ENCODE peak calls at places on chromosomes 4 and X, in ten cellular contexts. One of them, this sample, is unnamed.

GRCh38 chr4:6134612-6135220 is 65.6 kb downstream of the JAKMIP1 start:
- DNase-seq in activated T-cell treated with anti-CD3 and anti-CD28 coated beads, Interleukin-2, amount 50 U/mL, for 72 hours: peak
- DNase-seq in activated CD8-positive, alpha-beta memory T cell treated with anti-CD3 and anti-CD28 coated beads for 4 hours: peak
- DNase-seq in lower lobe of right lung: no peak
- DNase-seq in activated CD4-positive, alpha-beta T cell treated with anti-CD3 and anti-CD28 coated beads, Interleukin-2, amount 50 U/mL, for 24 hours: peak
- DNase-seq in EL: peak
- DNase-seq in NCI-H1105: no peak
- DNase-seq in activated naive CD8-positive, alpha-beta T cell treated with anti-CD3 and anti-CD28 coated beads for 36 hours: no peak
- DNase-seq in activated T-helper 1 cell treated with anti-CD3 and anti-CD28 coated beads, Interleukin-2, amount 50 U/mL, for 16 hours: no peak
- DNase-seq in stimulated activated CD4-positive, alpha-beta T cell treated with anti-CD3 and anti-CD28 coated beads, TNF-alpha, amount 100 ng/mL, for 48 hours: no peak
- DNase-seq in this sample: no peak

GRCh38 chr4:16140520-16141249 is 56.9 kb upstream of the PROM1 start:
- DNase-seq in activated CD4-positive, alpha-beta T cell treated with anti-CD3 and anti-CD28 coated beads, Interleukin-2, amount 50 U/mL, for 24 hours: no peak
- DNase-seq in activated T-helper 1 cell treated with anti-CD3 and anti-CD28 coated beads, Interleukin-2, amount 50 U/mL, for 16 hours: no peak
- DNase-seq in activated naive CD8-positive, alpha-beta T cell treated with anti-CD3 and anti-CD28 coated beads for 36 hours: no peak
- DNase-seq in stimulated activated CD4-positive, alpha-beta T cell treated with anti-CD3 and anti-CD28 coated beads, TNF-alpha, amount 100 ng/mL, for 48 hours: no peak
- DNase-seq in activated T-cell treated with anti-CD3 and anti-CD28 coated beads, Interleukin-2, amount 50 U/mL, for 72 hours: no peak
- DNase-seq in activated CD8-positive, alpha-beta memory T cell treated with anti-CD3 and anti-CD28 coated beads for 4 hours: no peak
- DNase-seq in EL: peak
- DNase-seq in NCI-H1105: no peak
- DNase-seq in lower lobe of right lung: no peak
- DNase-seq in this sample: no peak

GRCh38 chrX:151896734-151897474 is 15.8 kb upstream of the MAGEA4 start:
- DNase-seq in activated CD4-positive, alpha-beta T cell treated with anti-CD3 and anti-CD28 coated beads, Interleukin-2, amount 50 U/mL, for 24 hours: no peak
- DNase-seq in EL: peak
- DNase-seq in stimulated activated CD4-positive, alpha-beta T cell treated with anti-CD3 and anti-CD28 coated beads, TNF-alpha, amount 100 ng/mL, for 48 hours: no peak
- DNase-seq in lower lobe of right lung: no peak
- DNase-seq in activated naive CD8-positive, alpha-beta T cell treated with anti-CD3 and anti-CD28 coated beads for 36 hours: no peak
- DNase-seq in NCI-H1105: no peak
- DNase-seq in activated T-cell treated with anti-CD3 and anti-CD28 coated beads, Interleukin-2, amount 50 U/mL, for 72 hours: no peak
- DNase-seq in activated T-helper 1 cell treated with anti-CD3 and anti-CD28 coated beads, Interleukin-2, amount 50 U/mL, for 16 hours: no peak
- DNase-seq in activated CD8-positive, alpha-beta memory T cell treated with anti-CD3 and anti-CD28 coated beads for 4 hours: no peak
- DNase-seq in this sample: no peak

GRCh38 chrX:20527458-20528099 is 260.9 kb upstream of the RPS6KA3 start:
- DNase-seq in activated CD8-positive, alpha-beta memory T cell treated with anti-CD3 and anti-CD28 coated beads for 4 hours: no peak
- DNase-seq in activated CD4-positive, alpha-beta T cell treated with anti-CD3 and anti-CD28 coated beads, Interleukin-2, amount 50 U/mL, for 24 hours: no peak
- DNase-seq in activated T-cell treated with anti-CD3 and anti-CD28 coated beads, Interleukin-2, amount 50 U/mL, for 72 hours: no peak
- DNase-seq in stimulated activated CD4-positive, alpha-beta T cell treated with anti-CD3 and anti-CD28 coated beads, TNF-alpha, amount 100 ng/mL, for 48 hours: no peak
- DNase-seq in EL: no peak
- DNase-seq in activated T-helper 1 cell treated with anti-CD3 and anti-CD28 coated beads, Interleukin-2, amount 50 U/mL, for 16 hours: no peak
- DNase-seq in lower lobe of right lung: no peak
- DNase-seq in NCI-H1105: peak
- DNase-seq in activated naive CD8-positive, alpha-beta T cell treated with anti-CD3 and anti-CD28 coated beads for 36 hours: no peak
- DNase-seq in this sample: no peak

GRCh38 chrX:133857648-133858269 is 127.6 kb downstream of the GPC3 start:
- DNase-seq in activated naive CD8-positive, alpha-beta T cell treated with anti-CD3 and anti-CD28 coated beads for 36 hours: no peak
- DNase-seq in activated CD4-positive, alpha-beta T cell treated with anti-CD3 and anti-CD28 coated beads, Interleukin-2, amount 50 U/mL, for 24 hours: no peak
- DNase-seq in lower lobe of right lung: no peak
- DNase-seq in NCI-H1105: no peak
- DNase-seq in EL: no peak
- DNase-seq in activated T-helper 1 cell treated with anti-CD3 and anti-CD28 coated beads, Interleukin-2, amount 50 U/mL, for 16 hours: no peak
- DNase-seq in stimulated activated CD4-positive, alpha-beta T cell treated with anti-CD3 and anti-CD28 coated beads, TNF-alpha, amount 100 ng/mL, for 48 hours: no peak
- DNase-seq in activated T-cell treated with anti-CD3 and anti-CD28 coated beads, Interleukin-2, amount 50 U/mL, for 72 hours: no peak
- DNase-seq in activated CD8-positive, alpha-beta memory T cell treated with anti-CD3 and anti-CD28 coated beads for 4 hours: no peak
- DNase-seq in this sample: no peak

GRCh38 chr4:54100607-54101189 is 735 bp downstream of the GSX2 start:
- DNase-seq in activated CD4-positive, alpha-beta T cell treated with anti-CD3 and anti-CD28 coated beads, Interleukin-2, amount 50 U/mL, for 24 hours: no peak
- DNase-seq in activated CD8-positive, alpha-beta memory T cell treated with anti-CD3 and anti-CD28 coated beads for 4 hours: no peak
- DNase-seq in activated T-cell treated with anti-CD3 and anti-CD28 coated beads, Interleukin-2, amount 50 U/mL, for 72 hours: peak
- DNase-seq in activated T-helper 1 cell treated with anti-CD3 and anti-CD28 coated beads, Interleukin-2, amount 50 U/mL, for 16 hours: no peak
- DNase-seq in lower lobe of right lung: no peak
- DNase-seq in activated naive CD8-positive, alpha-beta T cell treated with anti-CD3 and anti-CD28 coated beads for 36 hours: peak
- DNase-seq in EL: peak
- DNase-seq in stimulated activated CD4-positive, alpha-beta T cell treated with anti-CD3 and anti-CD28 coated beads, TNF-alpha, amount 100 ng/mL, for 48 hours: no peak
- DNase-seq in NCI-H1105: no peak
- DNase-seq in this sample: no peak

GRCh38 chr4:180060159-180060889 is 2182.9 kb upstream of the TENM3 start:
- DNase-seq in NCI-H1105: peak
- DNase-seq in activated T-helper 1 cell treated with anti-CD3 and anti-CD28 coated beads, Interleukin-2, amount 50 U/mL, for 16 hours: no peak
- DNase-seq in activated CD4-positive, alpha-beta T cell treated with anti-CD3 and anti-CD28 coated beads, Interleukin-2, amount 50 U/mL, for 24 hours: no peak
- DNase-seq in activated T-cell treated with anti-CD3 and anti-CD28 coated beads, Interleukin-2, amount 50 U/mL, for 72 hours: no peak
- DNase-seq in stimulated activated CD4-positive, alpha-beta T cell treated with anti-CD3 and anti-CD28 coated beads, TNF-alpha, amount 100 ng/mL, for 48 hours: no peak
- DNase-seq in activated naive CD8-positive, alpha-beta T cell treated with anti-CD3 and anti-CD28 coated beads for 36 hours: no peak
- DNase-seq in activated CD8-positive, alpha-beta memory T cell treated with anti-CD3 and anti-CD28 coated beads for 4 hours: no peak
- DNase-seq in lower lobe of right lung: no peak
- DNase-seq in EL: no peak
- DNase-seq in this sample: no peak

GRCh38 chr4:74964311-74964710 is 31.4 kb downstream of the PARM1 start:
- DNase-seq in activated T-cell treated with anti-CD3 and anti-CD28 coated beads, Interleukin-2, amount 50 U/mL, for 72 hours: no peak
- DNase-seq in NCI-H1105: no peak
- DNase-seq in activated CD4-positive, alpha-beta T cell treated with anti-CD3 and anti-CD28 coated beads, Interleukin-2, amount 50 U/mL, for 24 hours: no peak
- DNase-seq in activated naive CD8-positive, alpha-beta T cell treated with anti-CD3 and anti-CD28 coated beads for 36 hours: no peak
- DNase-seq in lower lobe of right lung: no peak
- DNase-seq in activated CD8-positive, alpha-beta memory T cell treated with anti-CD3 and anti-CD28 coated beads for 4 hours: no peak
- DNase-seq in activated T-helper 1 cell treated with anti-CD3 and anti-CD28 coated beads, Interleukin-2, amount 50 U/mL, for 16 hours: no peak
- DNase-seq in stimulated activated CD4-positive, alpha-beta T cell treated with anti-CD3 and anti-CD28 coated beads, TNF-alpha, amount 100 ng/mL, for 48 hours: no peak
- DNase-seq in EL: no peak
- DNase-seq in this sample: no peak

GRCh38 chr4:85725727-85726170 is 250.8 kb downstream of the ARHGAP24 start:
- DNase-seq in activated T-cell treated with anti-CD3 and anti-CD28 coated beads, Interleukin-2, amount 50 U/mL, for 72 hours: no peak
- DNase-seq in activated CD8-positive, alpha-beta memory T cell treated with anti-CD3 and anti-CD28 coated beads for 4 hours: no peak
- DNase-seq in NCI-H1105: no peak
- DNase-seq in lower lobe of right lung: no peak
- DNase-seq in activated T-helper 1 cell treated with anti-CD3 and anti-CD28 coated beads, Interleukin-2, amount 50 U/mL, for 16 hours: no peak
- DNase-seq in activated CD4-positive, alpha-beta T cell treated with anti-CD3 and anti-CD28 coated beads, Interleukin-2, amount 50 U/mL, for 24 hours: no peak
- DNase-seq in stimulated activated CD4-positive, alpha-beta T cell treated with anti-CD3 and anti-CD28 coated beads, TNF-alpha, amount 100 ng/mL, for 48 hours: no peak
- DNase-seq in EL: no peak
- DNase-seq in activated naive CD8-positive, alpha-beta T cell treated with anti-CD3 and anti-CD28 coated beads for 36 hours: no peak
- DNase-seq in this sample: no peak

GRCh38 chr4:63717384-63717783 is 691.9 kb downstream of the TECRL start:
- DNase-seq in activated naive CD8-positive, alpha-beta T cell treated with anti-CD3 and anti-CD28 coated beads for 36 hours: no peak
- DNase-seq in activated CD8-positive, alpha-beta memory T cell treated with anti-CD3 and anti-CD28 coated beads for 4 hours: no peak
- DNase-seq in activated T-cell treated with anti-CD3 and anti-CD28 coated beads, Interleukin-2, amount 50 U/mL, for 72 hours: no peak
- DNase-seq in EL: no peak
- DNase-seq in stimulated activated CD4-positive, alpha-beta T cell treated with anti-CD3 and anti-CD28 coated beads, TNF-alpha, amount 100 ng/mL, for 48 hours: no peak
- DNase-seq in activated CD4-positive, alpha-beta T cell treated with anti-CD3 and anti-CD28 coated beads, Interleukin-2, amount 50 U/mL, for 24 hours: no peak
- DNase-seq in NCI-H1105: no peak
- DNase-seq in lower lobe of right lung: no peak
- DNase-seq in activated T-helper 1 cell treated with anti-CD3 and anti-CD28 coated beads, Interleukin-2, amount 50 U/mL, for 16 hours: no peak
- DNase-seq in this sample: no peak

GRCh38 chr4:118770741-118771187 is 65.2 kb downstream of the SEC24D start:
- DNase-seq in lower lobe of right lung: no peak
- DNase-seq in EL: no peak
- DNase-seq in activated CD4-positive, alpha-beta T cell treated with anti-CD3 and anti-CD28 coated beads, Interleukin-2, amount 50 U/mL, for 24 hours: no peak
- DNase-seq in activated naive CD8-positive, alpha-beta T cell treated with anti-CD3 and anti-CD28 coated beads for 36 hours: no peak
- DNase-seq in activated T-helper 1 cell treated with anti-CD3 and anti-CD28 coated beads, Interleukin-2, amount 50 U/mL, for 16 hours: no peak
- DNase-seq in NCI-H1105: no peak
- DNase-seq in stimulated activated CD4-positive, alpha-beta T cell treated with anti-CD3 and anti-CD28 coated beads, TNF-alpha, amount 100 ng/mL, for 48 hours: no peak
- DNase-seq in activated T-cell treated with anti-CD3 and anti-CD28 coated beads, Interleukin-2, amount 50 U/mL, for 72 hours: no peak
- DNase-seq in activated CD8-positive, alpha-beta memory T cell treated with anti-CD3 and anti-CD28 coated beads for 4 hours: no peak
- DNase-seq in this sample: no peak

GRCh38 chrX:119237526-119238035 is 1.5 kb downstream of the PGRMC1 start:
- DNase-seq in activated T-helper 1 cell treated with anti-CD3 and anti-CD28 coated beads, Interleukin-2, amount 50 U/mL, for 16 hours: no peak
- DNase-seq in activated T-cell treated with anti-CD3 and anti-CD28 coated beads, Interleukin-2, amount 50 U/mL, for 72 hours: no peak
- DNase-seq in lower lobe of right lung: no peak
- DNase-seq in activated naive CD8-positive, alpha-beta T cell treated with anti-CD3 and anti-CD28 coated beads for 36 hours: no peak
- DNase-seq in stimulated activated CD4-positive, alpha-beta T cell treated with anti-CD3 and anti-CD28 coated beads, TNF-alpha, amount 100 ng/mL, for 48 hours: no peak
- DNase-seq in NCI-H1105: no peak
- DNase-seq in EL: no peak
- DNase-seq in activated CD8-positive, alpha-beta memory T cell treated with anti-CD3 and anti-CD28 coated beads for 4 hours: no peak
- DNase-seq in activated CD4-positive, alpha-beta T cell treated with anti-CD3 and anti-CD28 coated beads, Interleukin-2, amount 50 U/mL, for 24 hours: no peak
- DNase-seq in this sample: no peak

GRCh38 chrX:123873956-123874355 is 14.1 kb downstream of the XIAP start:
- DNase-seq in NCI-H1105: no peak
- DNase-seq in activated T-cell treated with anti-CD3 and anti-CD28 coated beads, Interleukin-2, amount 50 U/mL, for 72 hours: no peak
- DNase-seq in stimulated activated CD4-positive, alpha-beta T cell treated with anti-CD3 and anti-CD28 coated beads, TNF-alpha, amount 100 ng/mL, for 48 hours: no peak
- DNase-seq in activated CD8-positive, alpha-beta memory T cell treated with anti-CD3 and anti-CD28 coated beads for 4 hours: no peak
- DNase-seq in EL: no peak
- DNase-seq in lower lobe of right lung: no peak
- DNase-seq in activated T-helper 1 cell treated with anti-CD3 and anti-CD28 coated beads, Interleukin-2, amount 50 U/mL, for 16 hours: no peak
- DNase-seq in activated CD4-positive, alpha-beta T cell treated with anti-CD3 and anti-CD28 coated beads, Interleukin-2, amount 50 U/mL, for 24 hours: no peak
- DNase-seq in activated naive CD8-positive, alpha-beta T cell treated with anti-CD3 and anti-CD28 coated beads for 36 hours: no peak
- DNase-seq in this sample: no peak

GRCh38 chr4:87938746-87939145 is 36.8 kb upstream of the SPP1 start:
- DNase-seq in activated CD4-positive, alpha-beta T cell treated with anti-CD3 and anti-CD28 coated beads, Interleukin-2, amount 50 U/mL, for 24 hours: no peak
- DNase-seq in activated CD8-positive, alpha-beta memory T cell treated with anti-CD3 and anti-CD28 coated beads for 4 hours: no peak
- DNase-seq in activated T-cell treated with anti-CD3 and anti-CD28 coated beads, Interleukin-2, amount 50 U/mL, for 72 hours: no peak
- DNase-seq in lower lobe of right lung: no peak
- DNase-seq in activated naive CD8-positive, alpha-beta T cell treated with anti-CD3 and anti-CD28 coated beads for 36 hours: no peak
- DNase-seq in EL: no peak
- DNase-seq in NCI-H1105: no peak
- DNase-seq in activated T-helper 1 cell treated with anti-CD3 and anti-CD28 coated beads, Interleukin-2, amount 50 U/mL, for 16 hours: no peak
- DNase-seq in stimulated activated CD4-positive, alpha-beta T cell treated with anti-CD3 and anti-CD28 coated beads, TNF-alpha, amount 100 ng/mL, for 48 hours: no peak
- DNase-seq in this sample: no peak